ENCODE peak calls at places on chromosome 13, in ten cellular contexts. Y is lower leg skin, H is GM20000, F is H9, Z is endothelial cell, J is cardiac fibroblast, M is fibroblast of mammary gland, N is A673, G is PC-3, B is natural killer cell. P is an unnamed sample.

GRCh38 chr13:44969858-44970484 is 19.3 kb downstream of the NUFIP1 start:
- DNase-seq in J (peak), Z (peak), H (no peak), Y (no peak), G (peak), B (no peak), F (no peak), N (peak), M (peak), P (peak)

GRCh38 chr13:50081106-50081898 is 66.1 kb downstream of the KCNRG start:
- DNase-seq in H (peak), Y (peak), J (no peak), N (peak), M (no peak), F (peak), Z (peak), B (peak), G (no peak), P (peak)

GRCh38 chr13:27678306-27679040 is 56.8 kb downstream of the POLR1D start:
- DNase-seq in G (peak), F (peak), H (no peak), Z (no peak), J (peak), M (no peak), N (no peak), B (no peak), Y (no peak), P (no peak)

GRCh38 chr13:59780058-59780457 is 383.7 kb downstream of the DIAPH3 start:
- DNase-seq in M (peak), N (no peak), Z (no peak), Y (no peak), F (no peak), J (peak), B (no peak), H (no peak), G (peak), P (no peak)

GRCh38 chr13:75357576-75358295 is 124.2 kb downstream of the TBC1D4 start:
- DNase-seq in F (peak), H (peak), Y (no peak), J (peak), N (peak), M (peak), Z (peak), G (peak), B (no peak), P (peak)

GRCh38 chr13:37540228-37540627 is 58.3 kb downstream of the POSTN start:
- DNase-seq in J (peak), N (no peak), G (no peak), M (peak), B (no peak), Y (no peak), F (no peak), Z (no peak), H (no peak), P (no peak)

GRCh38 chr13:66714795-66715194 is 515.3 kb downstream of the PCDH9 start:
- DNase-seq in B (no peak), J (peak), Y (no peak), F (no peak), Z (no peak), G (peak), N (no peak), M (no peak), H (no peak), P (no peak)

GRCh38 chr13:51363625-51364024 is 24.1 kb downstream of the SERPINE3 start:
- DNase-seq in J (no peak), B (no peak), F (no peak), Y (no peak), H (no peak), G (no peak), Z (no peak), N (no peak), M (no peak), P (no peak)

GRCh38 chr13:81406639-81407292 is 1065.8 kb upstream of the SPRY2 start:
- DNase-seq in Z (no peak), F (no peak), Y (no peak), N (no peak), M (no peak), B (no peak), J (no peak), H (no peak), G (no peak), P (no peak)

GRCh38 chr13:64223016-64223415 is 2807.4 kb upstream of the PCDH20 start:
- DNase-seq in J (no peak), H (no peak), G (peak), Y (no peak), F (no peak), M (no peak), B (no peak), N (no peak), Z (no peak), P (no peak)

GRCh38 chr13:67013709-67014108 is 216.4 kb downstream of the PCDH9 start:
- DNase-seq in J (no peak), M (no peak), G (no peak), N (no peak), Z (no peak), F (no peak), B (no peak), H (no peak), Y (no peak), P (no peak)

GRCh38 chr13:93476175-93476574 is 249.6 kb downstream of the GPC6 start:
- DNase-seq in G (peak), J (peak), N (peak), Y (no peak), B (no peak), F (no peak), M (peak), H (no peak), Z (no peak), P (no peak)

DNA sequence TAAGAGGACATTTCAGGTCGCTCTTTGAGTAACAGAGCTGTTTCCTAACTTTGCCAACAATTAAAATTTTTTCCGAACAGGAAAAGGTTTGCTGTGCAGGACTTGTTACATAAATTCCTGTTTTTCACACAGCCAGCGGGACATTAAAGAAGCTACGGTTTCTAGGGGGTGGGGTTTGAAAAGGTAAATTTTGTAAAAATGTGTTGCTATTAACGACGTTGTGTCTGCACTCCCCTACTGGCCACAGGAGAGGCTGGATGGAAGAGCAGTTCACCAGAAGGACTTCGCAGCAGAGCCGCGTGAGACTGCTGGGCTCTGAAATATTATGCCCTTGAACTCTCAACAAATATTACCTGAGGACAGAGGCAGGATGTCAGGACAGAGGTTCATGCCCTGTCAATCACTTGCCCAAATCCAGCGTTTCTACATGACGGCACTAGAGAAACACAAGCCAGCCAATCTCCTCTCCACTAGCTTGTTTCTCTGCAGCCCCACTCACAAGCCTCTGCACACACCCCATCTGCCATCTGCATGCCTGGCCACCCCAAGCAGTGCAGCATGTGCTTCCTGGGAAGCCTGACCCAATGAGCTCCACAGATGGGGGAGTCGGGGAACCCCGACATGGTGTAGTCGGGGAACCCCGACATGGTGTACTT is 102.0 kb downstream of the FOXO1 start:
- DNase-seq in M (no peak), B (no peak), Z (no peak), J (no peak), F (no peak), H (peak), N (no peak), G (no peak), Y (no peak), P (no peak)
- TF ChIP-seq CTCF in M (no peak), B (no peak), Z (no peak), J (peak), F (peak), H (no peak), N (no peak), G (no peak), Y (no peak), P (no peak)

GRCh38 chr13:107799001-107799400 is 416.3 kb downstream of the LIG4 start:
- DNase-seq in G (peak), M (no peak), N (peak), F (no peak), B (no peak), Z (no peak), J (peak), H (no peak), Y (no peak), P (no peak)
- TF ChIP-seq CTCF in G (no peak), M (no peak), N (no peak), F (no peak), B (no peak), Z (no peak), J (no peak), H (no peak), Y (no peak), P (no peak)

GRCh38 chr13:23888658-23889597 is at the start of gene MIPEP:
- DNase-seq in J (peak), Z (peak), G (peak), H (peak), Y (peak), M (peak), F (peak), B (peak), N (peak), P (peak)

DNA sequence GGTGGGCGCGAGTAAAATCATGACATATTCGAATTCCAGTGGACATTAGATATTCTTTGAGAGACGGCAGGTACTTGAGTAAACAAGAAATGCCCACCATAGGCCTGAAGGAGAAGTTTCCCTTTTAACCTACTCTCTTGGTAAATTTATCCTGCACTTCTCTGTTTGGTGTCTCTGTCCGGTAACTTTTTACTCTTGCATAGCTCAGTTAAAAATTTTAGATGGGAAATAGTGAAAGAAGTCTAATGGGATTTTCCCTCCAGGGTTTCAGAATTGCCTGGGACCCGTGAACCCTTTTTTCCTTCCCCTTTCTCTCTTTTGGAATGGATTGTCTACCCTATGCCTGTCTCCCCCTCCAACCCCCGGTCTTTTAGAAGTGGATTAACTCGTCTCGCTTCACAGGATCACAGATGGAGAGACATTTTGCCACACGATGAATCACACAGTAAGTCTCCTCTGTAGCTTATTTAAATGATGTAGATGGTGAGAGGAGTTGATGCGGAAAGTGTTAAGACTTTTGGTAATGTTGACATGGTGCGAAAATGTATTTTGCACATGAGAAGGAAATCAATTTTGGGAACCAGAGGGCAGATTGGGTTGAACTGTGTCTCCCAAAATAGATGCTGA is 511 bp upstream of the MIPEP start:
- DNase-seq in M (no peak), B (no peak), G (peak), J (peak), N (peak), H (no peak), F (no peak), Y (no peak), Z (no peak), P (no peak)
- TF ChIP-seq CTCF in M (no peak), B (peak), G (no peak), J (no peak), N (no peak), H (no peak), F (peak), Y (no peak), Z (no peak), P (no peak)

GRCh38 chr13:42333613-42334328 is 61.8 kb downstream of the AKAP11 start:
- DNase-seq in Z (peak), F (peak), M (peak), H (peak), N (peak), J (peak), G (peak), Y (no peak), B (no peak), P (no peak)
- TF ChIP-seq CTCF in Z (peak), F (peak), M (peak), H (peak), N (peak), J (peak), G (peak), Y (no peak), B (peak), P (peak)

DNA sequence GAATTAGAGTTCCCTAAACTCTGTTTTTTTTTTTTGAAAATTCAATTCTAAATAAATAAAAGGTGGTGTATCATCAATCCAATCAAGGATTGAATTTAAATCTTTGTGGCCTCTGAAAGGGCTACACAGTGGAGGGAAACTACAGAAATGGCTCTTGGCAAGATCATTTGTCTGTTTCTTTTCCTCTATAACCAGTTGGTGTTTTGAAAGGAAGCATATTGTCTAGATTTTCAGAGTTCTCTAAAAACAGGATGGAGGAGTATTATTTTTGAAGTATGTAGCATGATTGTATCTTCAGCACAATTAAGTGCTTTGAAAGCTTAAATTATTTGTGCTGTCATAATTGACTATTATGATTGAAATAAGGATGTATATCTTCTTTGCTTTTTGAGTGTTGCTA is 29.8 kb downstream of the WASF3 start:
- DNase-seq in F (no peak), J (no peak), H (no peak), N (no peak), Z (no peak), G (no peak), B (no peak), Y (no peak), M (no peak), P (no peak)
- TF ChIP-seq CTCF in F (no peak), J (no peak), H (no peak), N (no peak), Z (no peak), G (no peak), B (no peak), Y (no peak), M (no peak), P (no peak)

GRCh38 chr13:68813397-68813796 is 1294.2 kb upstream of the ATXN8OS start:
- DNase-seq in Z (no peak), B (no peak), F (no peak), G (no peak), M (no peak), J (no peak), N (no peak), Y (no peak), H (no peak), P (no peak)

DNA sequence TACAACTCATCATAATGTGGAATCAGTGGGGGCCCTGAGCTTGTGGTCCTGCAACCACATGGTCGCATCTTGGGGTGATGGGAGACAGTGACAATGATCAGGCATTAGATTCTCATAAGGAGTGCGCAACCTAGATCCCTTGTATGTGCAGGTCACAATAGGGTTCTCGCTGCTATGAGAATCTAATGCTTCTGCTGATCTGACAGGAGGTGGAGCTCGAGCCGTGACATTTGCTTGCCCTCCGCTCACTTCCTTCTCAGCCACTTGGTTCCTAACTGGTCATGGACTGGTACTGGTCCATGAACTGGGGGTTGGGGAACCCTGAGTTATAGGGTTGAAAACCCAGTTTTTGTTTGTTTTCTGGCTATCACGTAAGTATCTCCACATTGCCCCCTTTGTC is 1290.9 kb upstream of the ATXN8OS start:
- DNase-seq in N (no peak), J (no peak), Z (no peak), Y (no peak), H (no peak), G (no peak), F (no peak), M (no peak), B (no peak), P (no peak)
- TF ChIP-seq CTCF in N (no peak), J (no peak), Z (no peak), Y (no peak), H (no peak), G (no peak), F (no peak), M (no peak), B (no peak), P (no peak)

DNA sequence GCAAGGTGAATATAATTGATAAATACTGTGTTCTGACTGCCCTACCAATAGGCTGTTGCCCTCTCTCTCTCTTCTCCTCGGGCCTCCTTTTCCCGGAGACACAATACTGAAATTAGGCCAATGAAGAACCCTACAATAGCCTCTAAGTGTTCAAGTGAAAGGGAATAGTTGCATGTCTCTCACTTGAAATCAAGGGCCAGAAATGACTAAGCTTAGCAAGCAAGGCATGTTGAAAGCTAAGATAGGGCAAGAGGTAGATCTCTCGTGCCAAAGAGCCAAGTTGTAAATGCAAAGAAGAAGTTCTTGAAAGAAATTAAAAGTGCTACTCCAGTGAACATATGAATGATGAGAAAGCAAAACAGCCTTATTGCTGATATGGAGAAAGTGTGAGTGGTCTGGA is 13.4 kb downstream of the KATNAL1 start:
- DNase-seq in H (no peak), Z (no peak), G (no peak), B (no peak), N (no peak), J (no peak), M (no peak), Y (no peak), F (no peak), P (no peak)
- TF ChIP-seq CTCF in H (no peak), Z (no peak), G (no peak), B (no peak), N (no peak), J (no peak), M (no peak), Y (no peak), F (no peak), P (no peak)

GRCh38 chr13:113086031-113086750 is 19.4 kb upstream of the F7 start:
- DNase-seq in Z (no peak), H (no peak), J (no peak), Y (no peak), F (peak), N (no peak), G (no peak), B (no peak), M (no peak), P (no peak)
- TF ChIP-seq CTCF in Z (no peak), H (no peak), J (peak), Y (no peak), F (peak), N (peak), G (no peak), B (no peak), M (no peak), P (no peak)

DNA sequence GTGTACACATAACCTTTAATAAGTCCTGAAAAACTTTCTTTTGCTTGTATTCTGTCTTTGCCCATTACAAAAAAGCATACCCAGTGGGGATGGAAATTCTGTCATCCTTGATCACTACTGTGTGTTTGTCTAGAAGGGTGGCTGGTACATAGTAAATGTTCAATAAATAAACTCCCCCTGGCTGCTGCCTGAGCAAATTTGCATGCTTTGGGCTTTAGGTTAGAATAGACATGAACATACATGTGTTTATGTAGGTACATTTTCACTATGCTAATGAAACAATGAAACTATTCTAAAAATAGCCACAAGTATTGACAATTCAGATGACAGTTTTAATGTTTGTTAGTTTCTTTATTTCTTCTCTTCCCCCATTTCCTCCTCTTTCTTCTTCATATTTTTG is 36.1 kb downstream of the TNFSF13B start:
- DNase-seq in M (no peak), G (no peak), N (no peak), H (no peak), Y (no peak), B (no peak), J (no peak), Z (no peak), F (no peak), P (no peak)
- TF ChIP-seq CTCF in M (no peak), G (no peak), N (no peak), H (no peak), Y (no peak), B (no peak), J (no peak), Z (no peak), F (no peak), P (no peak)

GRCh38 chr13:48784906-48785555 is 131.3 kb downstream of the CYSLTR2 start:
- DNase-seq in G (no peak), M (no peak), J (no peak), Z (no peak), N (no peak), B (no peak), F (no peak), Y (no peak), H (no peak), P (no peak)

GRCh38 chr13:48780713-48781341 is 127.1 kb downstream of the CYSLTR2 start:
- DNase-seq in B (no peak), M (no peak), Y (no peak), F (no peak), Z (no peak), H (no peak), G (no peak), J (no peak), N (no peak), P (no peak)

GRCh38 chr13:48782429-48782840 is 128.7 kb downstream of the CYSLTR2 start:
- DNase-seq in G (peak), Z (no peak), H (no peak), N (no peak), J (peak), F (no peak), M (no peak), Y (no peak), B (no peak), P (no peak)

GRCh38 chr13:48783831-48784230 is 130.1 kb downstream of the CYSLTR2 start:
- DNase-seq in Y (no peak), J (no peak), Z (no peak), G (no peak), M (no peak), B (no peak), N (no peak), H (no peak), F (no peak), P (no peak)

GRCh38 chr13:48783181-48783630 is 129.5 kb downstream of the CYSLTR2 start:
- DNase-seq in B (no peak), H (no peak), G (peak), J (peak), N (peak), Z (no peak), Y (peak), M (peak), F (no peak), P (no peak)
- TF ChIP-seq CTCF in B (no peak), H (no peak), G (no peak), J (no peak), N (no peak), Z (no peak), Y (no peak), M (peak), F (no peak), P (no peak)